ENCODE peak calls at places on chromosomes 6 and 20, in six cellular contexts. One of them, this sample, is unnamed. For H3K4me1, the result is how much of the 10 kb centered on the place peaks cover.

GRCh38 chr6:163449076-163449475 is 34.6 kb downstream of the QKI start:
- DNase-seq in A549: no peak
- DNase-seq in adrenal gland: no peak
- DNase-seq in tibial nerve: no peak
- DNase-seq in sigmoid colon: no peak
- DNase-seq in heart left ventricle: no peak
- DNase-seq in this sample: no peak

GRCh38 chr6:136036601-136037000 is 185.1 kb downstream of the PDE7B start:
- DNase-seq in adrenal gland: no peak
- DNase-seq in sigmoid colon: no peak
- DNase-seq in tibial nerve: no peak
- DNase-seq in heart left ventricle: no peak
- DNase-seq in A549: no peak
- DNase-seq in this sample: no peak

GRCh38 chr20:32207211-32207625 is 325 bp downstream of the PLAGL2 start:
- DNase-seq in heart left ventricle: no peak
- DNase-seq in sigmoid colon: no peak
- DNase-seq in adrenal gland: peak
- DNase-seq in A549: no peak
- DNase-seq in tibial nerve: no peak
- DNase-seq in this sample: no peak

GRCh38 chr6:33956206-33956605 is 152.4 kb upstream of the MLN start:
- DNase-seq in A549: no peak
- DNase-seq in sigmoid colon: no peak
- DNase-seq in tibial nerve: no peak
- DNase-seq in heart left ventricle: no peak
- DNase-seq in adrenal gland: no peak
- DNase-seq in this sample: no peak

GRCh38 chr6:10558575-10558974 is 37.4 kb downstream of the GCNT2 start:
- DNase-seq in adrenal gland: no peak
- DNase-seq in sigmoid colon: peak
- DNase-seq in tibial nerve: no peak
- DNase-seq in heart left ventricle: peak
- DNase-seq in A549: no peak
- DNase-seq in this sample: peak

GRCh38 chr6:76984572-76984971 is 478.7 kb downstream of the HTR1B start:
- DNase-seq in adrenal gland: no peak
- DNase-seq in heart left ventricle: no peak
- DNase-seq in sigmoid colon: no peak
- DNase-seq in tibial nerve: no peak
- DNase-seq in A549: no peak
- DNase-seq in this sample: no peak

GRCh38 chr6:119129968-119130484 is 51.6 kb upstream of the FAM184A start:
- DNase-seq in A549: peak
- DNase-seq in heart left ventricle: no peak
- DNase-seq in adrenal gland: no peak
- DNase-seq in tibial nerve: no peak
- DNase-seq in sigmoid colon: no peak
- DNase-seq in this sample: no peak

GRCh38 chr6:55069132-55069781 is 105.1 kb upstream of the HCRTR2 start:
- DNase-seq in tibial nerve: peak
- DNase-seq in heart left ventricle: no peak
- DNase-seq in A549: peak
- DNase-seq in adrenal gland: peak
- DNase-seq in sigmoid colon: no peak
- DNase-seq in this sample: peak

GRCh38 chr6:7624781-7625710 is 35.0 kb downstream of the SNRNP48 start:
- DNase-seq in heart left ventricle: no peak
- DNase-seq in A549: no peak
- DNase-seq in adrenal gland: peak
- DNase-seq in sigmoid colon: no peak
- DNase-seq in tibial nerve: no peak
- DNase-seq in this sample: no peak

GRCh38 chr6:79538481-79538971 is 1.3 kb upstream of the LCA5 start:
- DNase-seq in tibial nerve: no peak
- DNase-seq in sigmoid colon: no peak
- DNase-seq in A549: no peak
- DNase-seq in heart left ventricle: no peak
- DNase-seq in adrenal gland: no peak
- DNase-seq in this sample: no peak

GRCh38 chr6:79536615-79536968 is 638 bp downstream of the LCA5 start:
- DNase-seq in sigmoid colon: peak
- DNase-seq in heart left ventricle: peak
- DNase-seq in A549: no peak
- DNase-seq in tibial nerve: peak
- DNase-seq in adrenal gland: peak
- DNase-seq in this sample: no peak

GRCh38 chr6:79536969-79537747 is at the start of gene LCA5:
- DNase-seq in sigmoid colon: peak
- DNase-seq in tibial nerve: peak
- DNase-seq in A549: peak
- DNase-seq in adrenal gland: peak
- DNase-seq in heart left ventricle: peak
- DNase-seq in this sample: peak
- TF ChIP-seq POLR2A in sigmoid colon: peak
- TF ChIP-seq POLR2A in tibial nerve: peak
- TF ChIP-seq POLR2A in A549: peak
- TF ChIP-seq POLR2A in adrenal gland: peak
- TF ChIP-seq POLR2A in heart left ventricle: no peak
- TF ChIP-seq POLR2A in this sample: no peak

GRCh38 chr6:159978291-159979135 is 9.6 kb downstream of the IGF2R start:
- DNase-seq in A549: no peak
- DNase-seq in heart left ventricle: no peak
- DNase-seq in tibial nerve: no peak
- DNase-seq in adrenal gland: no peak
- DNase-seq in sigmoid colon: peak
- DNase-seq in this sample: no peak
- H3K4me1 ChIP-seq in A549: under half
- H3K4me1 ChIP-seq in heart left ventricle: half or more
- H3K4me1 ChIP-seq in tibial nerve: under half
- H3K4me1 ChIP-seq in adrenal gland: half or more
- H3K4me1 ChIP-seq in sigmoid colon: under half
- H3K4me1 ChIP-seq in this sample: half or more

DNA sequence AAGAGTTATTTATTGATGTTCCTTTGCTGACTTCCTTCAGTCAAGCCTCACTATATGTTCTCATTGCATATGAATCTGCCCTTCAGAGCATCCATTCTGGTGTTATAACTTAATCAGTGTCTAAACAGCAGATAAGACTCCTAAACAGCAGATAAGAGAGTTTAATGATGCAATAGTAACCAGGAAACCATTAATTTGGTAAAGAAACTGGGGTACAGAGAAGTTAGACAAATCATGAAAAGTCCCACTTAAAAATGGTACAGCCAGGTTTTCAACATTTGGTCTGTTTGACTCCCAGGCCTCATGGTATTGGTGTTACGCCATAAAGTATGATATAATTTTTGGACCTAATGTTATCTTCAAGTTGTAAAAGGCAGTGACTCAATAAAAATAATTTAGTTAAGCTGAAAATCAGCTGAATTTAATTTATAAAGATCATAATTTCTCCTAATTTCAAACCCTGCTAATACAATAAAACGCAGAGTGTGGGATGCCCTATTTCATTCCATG is 127.4 kb upstream of the DST start:
- DNase-seq in adrenal gland: no peak
- DNase-seq in heart left ventricle: no peak
- DNase-seq in A549: no peak
- DNase-seq in tibial nerve: no peak
- DNase-seq in sigmoid colon: no peak
- DNase-seq in this sample: no peak
- H3K27ac ChIP-seq in adrenal gland: no peak
- H3K27ac ChIP-seq in heart left ventricle: peak
- H3K27ac ChIP-seq in A549: no peak
- H3K27ac ChIP-seq in tibial nerve: no peak
- H3K27ac ChIP-seq in sigmoid colon: no peak
- H3K27ac ChIP-seq in this sample: peak

DNA sequence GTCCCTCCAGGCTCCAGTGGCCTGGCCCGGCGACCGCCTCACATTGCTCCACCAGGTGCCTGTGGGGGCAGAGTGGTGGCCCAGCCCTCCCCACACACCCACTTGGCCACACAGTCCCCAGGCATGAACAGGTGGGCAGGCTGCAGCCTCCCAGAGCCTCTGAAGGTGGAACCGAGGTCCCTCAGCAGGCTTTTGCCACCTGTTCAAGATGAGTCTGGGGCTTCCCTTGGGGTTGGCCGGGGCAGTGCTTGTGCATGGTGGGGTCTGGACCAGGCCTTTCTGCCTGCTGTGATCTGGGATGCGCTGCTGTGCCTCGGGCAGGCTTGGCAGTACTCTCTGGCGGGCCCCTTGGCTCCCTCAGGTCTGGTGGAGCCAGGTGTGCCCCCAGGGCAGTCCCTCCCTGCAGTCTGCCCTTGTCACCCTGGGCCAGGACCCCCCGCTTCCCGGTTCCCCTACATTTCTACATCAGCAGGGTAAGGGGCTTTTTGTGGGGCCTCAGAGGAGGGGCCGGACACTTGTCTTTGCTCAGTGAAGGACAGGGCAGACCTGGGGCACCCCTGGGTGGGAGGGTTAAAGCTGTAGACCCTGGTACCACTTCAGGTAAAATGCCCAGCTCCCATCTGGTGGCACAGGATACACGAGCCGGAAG is 2.7 kb upstream of the COL9A3 start:
- DNase-seq in sigmoid colon: no peak
- DNase-seq in heart left ventricle: no peak
- DNase-seq in A549: no peak
- DNase-seq in tibial nerve: no peak
- DNase-seq in adrenal gland: no peak
- DNase-seq in this sample: no peak
- TF ChIP-seq POLR2A in sigmoid colon: no peak
- TF ChIP-seq POLR2A in heart left ventricle: no peak
- TF ChIP-seq POLR2A in A549: no peak
- TF ChIP-seq POLR2A in tibial nerve: no peak
- TF ChIP-seq POLR2A in adrenal gland: no peak
- TF ChIP-seq POLR2A in this sample: no peak

GRCh38 chr20:20160513-20160912 is 108.2 kb downstream of the CFAP61 start:
- DNase-seq in A549: no peak
- DNase-seq in sigmoid colon: no peak
- DNase-seq in adrenal gland: no peak
- DNase-seq in heart left ventricle: no peak
- DNase-seq in tibial nerve: no peak
- DNase-seq in this sample: no peak

DNA sequence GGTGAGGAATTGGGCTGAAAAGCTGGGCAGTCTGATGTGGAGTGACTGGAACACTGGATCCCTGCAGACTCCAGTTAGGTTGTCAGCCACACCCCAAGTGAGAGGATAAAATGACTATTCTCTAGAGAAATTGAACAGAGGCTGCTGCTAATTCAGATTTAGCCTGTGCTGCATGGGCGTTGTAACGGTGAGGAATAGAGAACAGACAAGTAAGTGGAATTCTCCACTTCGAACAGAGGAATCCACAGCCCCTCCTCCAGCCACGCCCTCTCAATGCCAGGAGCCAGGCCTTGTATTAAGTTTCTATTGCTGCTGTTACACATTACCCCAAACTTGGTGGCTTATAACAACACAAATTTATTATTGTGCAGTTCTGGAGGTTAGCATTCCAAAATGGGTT is 109.3 kb downstream of the CFAP61 start:
- DNase-seq in heart left ventricle: no peak
- DNase-seq in A549: no peak
- DNase-seq in tibial nerve: no peak
- DNase-seq in adrenal gland: no peak
- DNase-seq in sigmoid colon: no peak
- DNase-seq in this sample: no peak
- H3K4me1 ChIP-seq in heart left ventricle: under half
- H3K4me1 ChIP-seq in A549: under half
- H3K4me1 ChIP-seq in tibial nerve: under half
- H3K4me1 ChIP-seq in adrenal gland: under half
- H3K4me1 ChIP-seq in sigmoid colon: under half
- H3K4me1 ChIP-seq in this sample: under half

GRCh38 chr6:113627480-113627879 is 229.7 kb upstream of the MARCKS start:
- DNase-seq in tibial nerve: no peak
- DNase-seq in A549: no peak
- DNase-seq in heart left ventricle: no peak
- DNase-seq in sigmoid colon: no peak
- DNase-seq in adrenal gland: no peak
- DNase-seq in this sample: no peak

GRCh38 chr6:113625850-113626249 is 231.3 kb upstream of the MARCKS start:
- DNase-seq in A549: no peak
- DNase-seq in sigmoid colon: no peak
- DNase-seq in adrenal gland: no peak
- DNase-seq in heart left ventricle: no peak
- DNase-seq in tibial nerve: no peak
- DNase-seq in this sample: no peak

GRCh38 chr6:113629940-113630339 is 227.2 kb upstream of the MARCKS start:
- DNase-seq in tibial nerve: no peak
- DNase-seq in sigmoid colon: no peak
- DNase-seq in A549: no peak
- DNase-seq in adrenal gland: no peak
- DNase-seq in heart left ventricle: no peak
- DNase-seq in this sample: no peak

GRCh38 chr6:113623124-113623523 is 234.0 kb upstream of the MARCKS start:
- DNase-seq in tibial nerve: no peak
- DNase-seq in sigmoid colon: no peak
- DNase-seq in heart left ventricle: no peak
- DNase-seq in adrenal gland: no peak
- DNase-seq in A549: no peak
- DNase-seq in this sample: no peak

DNA sequence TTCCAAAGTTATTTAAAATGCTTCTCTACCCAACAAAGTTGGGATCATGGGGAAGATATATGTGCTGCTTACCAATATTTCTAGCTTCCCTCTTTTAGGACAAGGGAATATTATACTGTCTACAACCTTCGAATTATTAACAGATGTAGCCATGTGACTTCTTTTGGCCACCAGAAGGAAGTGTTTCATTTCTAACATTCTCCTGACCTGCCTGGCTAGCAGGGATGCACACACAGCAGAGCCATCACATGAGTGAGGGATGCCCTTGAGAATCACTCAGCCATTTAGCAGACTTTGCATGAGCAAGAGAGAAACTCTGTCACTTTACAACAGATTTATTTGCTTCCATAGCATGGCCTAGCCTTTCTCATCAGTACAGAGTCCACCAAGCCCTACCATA is 230.7 kb upstream of the MARCKS start:
- DNase-seq in adrenal gland: no peak
- DNase-seq in A549: no peak
- DNase-seq in sigmoid colon: no peak
- DNase-seq in heart left ventricle: no peak
- DNase-seq in tibial nerve: no peak
- DNase-seq in this sample: no peak
- H3K27ac ChIP-seq in adrenal gland: no peak
- H3K27ac ChIP-seq in A549: no peak
- H3K27ac ChIP-seq in sigmoid colon: no peak
- H3K27ac ChIP-seq in heart left ventricle: no peak
- H3K27ac ChIP-seq in tibial nerve: no peak
- H3K27ac ChIP-seq in this sample: no peak

This sample was measured in stomach.